ENCODE peak calls at places on chromosomes 3 and 15, in nine cellular contexts. A, W, S, N, L, H, K, X and F are unnamed samples.

GRCh38 chr3:171049831-171050444 is 23.4 kb upstream of the SLC2A2 start:
- DNase-seq in K (no peak), L (peak; percentile 23), H (peak; percentile 77), X (no peak), A (peak; percentile 58), N (no peak), S (peak; percentile 34), W (peak; percentile 30), F (peak; percentile 80)

GRCh38 chr3:122857019-122857418 is 62.1 kb downstream of the SLC49A4 start:
- DNase-seq in S (no peak), N (no peak), W (no peak), X (no peak), K (no peak), H (peak; percentile 54), A (no peak), L (no peak), F (no peak)

GRCh38 chr15:77784361-77785292 is 151.9 kb upstream of the LINGO1 start:
- DNase-seq in S (no peak), K (no peak), W (no peak), N (no peak), X (no peak), L (no peak), H (peak; percentile 52), A (peak; percentile 60), F (peak; percentile 32)

GRCh38 chr15:65777053-65777452 is 15.0 kb downstream of the DENND4A start:
- DNase-seq in A (no peak), L (no peak), N (no peak), K (no peak), S (peak; percentile 46), W (no peak), H (no peak), X (no peak), F (no peak)

GRCh38 chr3:184031187-184031792 is at the start of gene HTR3D:
- DNase-seq in W (no peak), H (no peak), K (peak; percentile 69), A (no peak), X (no peak), N (no peak), L (no peak), S (no peak), F (no peak)

GRCh38 chr15:29312387-29312786 is 42.8 kb upstream of the NSMCE3 start:
- DNase-seq in L (no peak), X (no peak), N (no peak), H (no peak), A (no peak), S (no peak), W (no peak), K (peak; percentile 44), F (no peak)

GRCh38 chr3:111676177-111677021 is 81.3 kb upstream of the ZBED2 start:
- DNase-seq in X (no peak), L (no peak), W (no peak), H (peak; percentile 67), S (no peak), K (no peak), N (no peak), A (no peak), F (peak; percentile 78)

GRCh38 chr3:144660097-144660496 is 688.5 kb downstream of the DIPK2A start:
- DNase-seq in W (no peak), A (no peak), X (no peak), H (no peak), K (no peak), L (no peak), S (no peak), N (no peak), F (no peak)

GRCh38 chr15:38401716-38402115 is 52.2 kb upstream of the FAM98B start:
- DNase-seq in N (no peak), L (no peak), X (no peak), A (no peak), W (no peak), H (no peak), K (no peak), S (no peak), F (no peak)

GRCh38 chr3:72171946-72172345 is 387.0 kb upstream of the PROK2 start:
- DNase-seq in N (no peak), W (peak; percentile 44), X (no peak), S (no peak), A (no peak), H (no peak), K (no peak), L (peak; percentile 33), F (no peak)

GRCh38 chr15:99267957-99268356 is 16.7 kb downstream of the LRRC28 start:
- DNase-seq in K (no peak), N (no peak), H (no peak), W (no peak), A (no peak), L (no peak), S (no peak), X (no peak), F (no peak)

GRCh38 chr3:166291510-166291909 is 454.3 kb upstream of the BCHE start:
- DNase-seq in A (no peak), K (no peak), S (no peak), L (no peak), X (no peak), H (no peak), N (no peak), W (no peak), F (peak; percentile 32)

GRCh38 chr3:120417272-120417911 is 33.4 kb downstream of the FSTL1 start:
- DNase-seq in S (peak; percentile 87), N (peak; percentile 96), A (peak; percentile 97), X (peak; percentile 61), K (peak; percentile 97), L (peak; percentile 89), H (peak; percentile 97), W (peak; percentile 88), F (peak; percentile 92)

GRCh38 chr15:55267401-55268053 is 22.1 kb downstream of the RAB27A start:
- DNase-seq in L (peak; percentile 25), N (no peak), W (peak; percentile 31), H (no peak), K (no peak), S (peak; percentile 83), A (peak; percentile 17), X (peak; percentile 39), F (no peak)
- TF ChIP-seq CTCF in L (no peak), N (no peak), W (no peak), H (no peak), K (no peak), S (no peak), A (no peak), X (no peak), F (no peak)

DNA sequence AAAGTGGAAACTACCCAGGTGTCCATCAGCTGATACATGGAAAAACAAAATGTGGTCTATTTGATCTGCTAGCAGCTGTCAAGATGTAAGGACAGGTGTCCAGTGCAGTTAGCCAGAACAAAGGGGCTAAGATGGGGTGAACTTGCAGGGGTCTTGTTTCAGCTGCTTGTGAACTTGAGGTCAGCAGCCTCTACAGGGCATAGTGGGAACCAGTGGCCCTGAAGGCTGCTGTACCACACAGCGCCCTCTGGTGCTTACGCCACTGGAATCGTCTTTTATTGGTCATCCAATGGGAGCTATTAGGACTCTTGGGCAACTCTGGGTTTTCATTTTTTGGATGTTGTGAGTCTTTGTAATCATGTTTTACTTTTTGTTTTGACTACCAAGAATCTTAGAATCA is 62.2 kb upstream of the CTSH start:
- DNase-seq in N (no peak), H (peak; percentile 37), S (peak; percentile 54), A (peak; percentile 63), X (no peak), L (peak; percentile 42), W (no peak), K (no peak), F (peak; percentile 43)
- TF ChIP-seq CTCF in N (peak; percentile 59), H (no peak), S (peak; percentile 46), A (peak; percentile 76), X (no peak), L (peak; percentile 62), W (peak; percentile 45), K (peak; percentile 37), F (peak; percentile 19)

DNA sequence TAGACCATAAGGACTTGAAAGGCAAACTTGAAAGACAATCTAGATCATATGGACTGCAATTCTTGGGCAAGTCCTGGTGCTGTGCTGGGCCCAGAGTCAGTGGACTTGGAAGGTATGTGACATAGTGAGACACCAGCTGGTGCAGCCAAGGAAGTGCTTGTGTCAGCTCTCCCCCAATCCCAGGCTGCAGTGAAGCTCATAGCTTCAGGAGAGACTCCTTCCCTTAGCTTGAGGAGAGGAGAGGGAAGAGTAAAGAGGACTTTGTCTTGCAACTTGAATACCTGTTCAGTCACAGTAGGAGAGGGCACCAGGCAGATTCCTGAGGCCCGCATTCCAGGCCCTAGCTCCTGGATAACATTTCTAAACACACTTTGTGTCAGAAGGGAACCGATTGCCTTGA is 127.4 kb upstream of the ZPLD1 start:
- DNase-seq in N (no peak), A (no peak), W (no peak), K (no peak), S (no peak), L (no peak), H (no peak), X (no peak), F (no peak)
- TF ChIP-seq CTCF in N (no peak), A (no peak), W (no peak), K (no peak), S (no peak), L (no peak), H (no peak), X (no peak), F (no peak)

GRCh38 chr3:53815067-53815466 is 31.2 kb downstream of the CHDH start:
- DNase-seq in W (no peak), H (no peak), S (no peak), N (no peak), A (no peak), L (no peak), K (no peak), X (no peak), F (no peak)
- TF ChIP-seq CTCF in W (no peak), H (no peak), S (no peak), N (no peak), A (no peak), L (no peak), K (no peak), X (no peak), F (no peak)

DNA sequence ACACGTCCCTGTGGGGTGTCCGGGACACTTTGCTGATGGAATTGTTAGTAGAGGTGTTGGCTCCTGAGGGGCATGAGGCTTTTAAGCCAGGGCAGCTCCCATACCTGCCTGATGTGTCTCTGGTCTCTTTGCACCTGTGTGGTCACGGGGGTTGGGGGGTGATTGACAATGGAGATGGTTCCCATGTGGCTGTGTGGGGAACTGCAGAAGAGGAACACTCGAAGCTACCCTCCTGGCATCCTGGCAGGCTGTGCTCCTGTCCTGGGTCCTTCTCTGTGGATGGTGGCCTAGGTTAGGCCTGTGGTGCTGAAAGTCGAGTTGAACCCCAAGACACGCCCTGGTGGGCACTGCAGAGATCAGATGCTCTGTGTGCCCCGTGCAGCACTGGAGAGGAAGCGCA is 73.4 kb downstream of the HMCES start:
- DNase-seq in N (no peak), S (no peak), K (no peak), L (no peak), X (no peak), A (no peak), W (no peak), H (no peak), F (peak; percentile 47)
- TF ChIP-seq CTCF in N (no peak), S (peak; percentile 18), K (peak; percentile 10), L (no peak), X (no peak), A (peak; percentile 29), W (no peak), H (no peak), F (peak; percentile 42)